ENCODE peak calls at places on chromosomes 11 and 22, in eight cellular contexts. E, I, A, R, G, W, K and M are unnamed samples.

GRCh38 chr11:113828186-113828585 is 47.2 kb downstream of the USP28 start:
- DNase-seq in A (no peak), G (no peak), W (no peak), R (no peak), K (no peak), E (no peak), I (no peak), M (no peak)

GRCh38 chr11:73399159-73400090 is 23.2 kb downstream of the RELT start:
- DNase-seq in A (no peak), R (no peak), W (no peak), E (no peak), K (no peak), I (no peak), G (no peak), M (no peak)

GRCh38 chr11:77884829-77885190 is 63.9 kb downstream of the AAMDC start:
- DNase-seq in W (no peak), A (no peak), E (no peak), K (no peak), I (no peak), G (no peak), R (no peak), M (no peak)

GRCh38 chr11:113370634-113371033 is 16.9 kb upstream of the ANKK1 start:
- DNase-seq in E (no peak), G (no peak), I (no peak), A (no peak), W (no peak), R (peak), K (no peak), M (no peak)

GRCh38 chr11:1336836-1337646 is 27.6 kb upstream of the TOLLIP start:
- DNase-seq in A (no peak), I (peak), E (no peak), R (peak), G (peak), W (peak), K (no peak), M (peak)

GRCh38 chr22:39367040-39367439 is 17.2 kb downstream of the SYNGR1 start:
- DNase-seq in K (no peak), A (no peak), G (no peak), R (no peak), E (no peak), I (no peak), W (no peak), M (no peak)

GRCh38 chr11:118241191-118242098 is 10.7 kb downstream of the MPZL3 start:
- DNase-seq in E (no peak), I (no peak), W (peak), G (peak), K (no peak), R (peak), A (no peak), M (peak)

GRCh38 chr11:119691020-119691666 is 37.9 kb downstream of the NECTIN1 start:
- DNase-seq in W (peak), K (no peak), A (no peak), E (no peak), G (no peak), I (no peak), R (no peak), M (no peak)

GRCh38 chr11:67517784-67518552 is 5.3 kb downstream of the CABP2 start:
- DNase-seq in R (no peak), W (no peak), I (no peak), K (no peak), A (no peak), G (no peak), E (no peak), M (no peak)

GRCh38 chr11:34346551-34346950 is 11.3 kb downstream of the ABTB2 start:
- DNase-seq in I (no peak), G (no peak), E (no peak), A (no peak), W (no peak), R (no peak), K (no peak), M (no peak)

GRCh38 chr11:60866911-60867870 is at the start of gene ZP1:
- DNase-seq in A (no peak), E (no peak), I (no peak), K (peak), W (no peak), G (no peak), R (no peak), M (no peak)

GRCh38 chr11:22828373-22828772 is 1.2 kb downstream of the SVIP start:
- DNase-seq in E (no peak), K (no peak), I (no peak), R (no peak), G (no peak), A (no peak), W (no peak), M (no peak)

GRCh38 chr22:35587447-35587870 is 29.7 kb downstream of the MB start:
- DNase-seq in K (no peak), A (no peak), I (no peak), G (no peak), R (peak), E (no peak), W (no peak), M (no peak)

GRCh38 chr22:31839986-31840385 is 86.2 kb downstream of the DEPDC5 start:
- DNase-seq in G (no peak), E (no peak), I (no peak), W (no peak), K (no peak), R (no peak), A (no peak), M (no peak)